ENCODE peak calls at places on chromosome 2, in five cellular contexts. H is HT1080, Q is fibroblast of mammary gland, R is A172, Z is ovary. K is an unnamed sample.

GRCh38 chr2:8257502-8257901 is 424.4 kb upstream of the ID2 start:
- DNase-seq in H (no peak), Q (no peak), R (no peak), Z (no peak), K (no peak)

GRCh38 chr2:102703748-102704147 is 58.1 kb upstream of the TMEM182 start:
- DNase-seq in H (peak), Q (peak), R (peak), Z (no peak), K (no peak)

GRCh38 chr2:8249191-8249590 is 432.7 kb upstream of the ID2 start:
- DNase-seq in H (no peak), Q (no peak), R (no peak), Z (no peak), K (no peak)

GRCh38 chr2:226581004-226581403 is 218.6 kb downstream of the IRS1 start:
- DNase-seq in H (no peak), Q (no peak), R (no peak), Z (no peak), K (no peak)

GRCh38 chr2:18598848-18599484 is 9.6 kb upstream of the NT5C1B start:
- DNase-seq in H (no peak), Q (no peak), R (no peak), Z (no peak), K (no peak)

GRCh38 chr2:233264667-233265066 is 13.2 kb downstream of the ATG16L1 start:
- DNase-seq in H (no peak), Q (no peak), R (no peak), Z (no peak), K (no peak)

GRCh38 chr2:172709566-172710291 is 25.9 kb upstream of the RAPGEF4 start:
- DNase-seq in H (no peak), Q (no peak), R (no peak), Z (no peak), K (no peak)

GRCh38 chr2:52594036-52594435 is 1173.6 kb upstream of the CHAC2 start:
- DNase-seq in H (no peak), Q (no peak), R (no peak), Z (no peak), K (no peak)

GRCh38 chr2:46827274-46827930 is 88.2 kb downstream of the MCFD2 start:
- DNase-seq in H (peak), Q (peak), R (peak), Z (no peak), K (no peak)

GRCh38 chr2:98634406-98635092 is 26.2 kb downstream of the UNC50 start:
- DNase-seq in H (peak), Q (peak), R (no peak), Z (no peak), K (no peak)

GRCh38 chr2:88198308-88198707 is 28.2 kb downstream of the THNSL2 start:
- DNase-seq in H (no peak), Q (no peak), R (no peak), Z (no peak), K (no peak)

GRCh38 chr2:120934891-120935338 is 199.2 kb downstream of the GLI2 start:
- DNase-seq in H (peak), Q (peak), R (peak), Z (no peak), K (no peak)

GRCh38 chr2:101406867-101407266 is 19.6 kb upstream of the CREG2 start:
- DNase-seq in H (peak), Q (peak), R (peak), Z (no peak), K (no peak)

GRCh38 chr2:85129861-85130260 is 3.3 kb upstream of the TCF7L1 start:
- DNase-seq in H (no peak), Q (no peak), R (no peak), Z (no peak), K (no peak)

GRCh38 chr2:28325173-28325566 is 67.5 kb upstream of the FOSL2 start:
- DNase-seq in H (no peak), Q (no peak), R (no peak), Z (no peak), K (no peak)

GRCh38 chr2:69464575-69464974 is 27.3 kb upstream of the NFU1 start:
- DNase-seq in H (no peak), Q (peak), R (no peak), Z (no peak), K (no peak)

GRCh38 chr2:36478332-36478738 is 119.6 kb downstream of the FEZ2 start:
- DNase-seq in H (peak), Q (peak), R (peak), Z (peak), K (no peak)

GRCh38 chr2:127083819-127084503 is 23.0 kb downstream of the BIN1 start:
- DNase-seq in H (peak), Q (peak), R (peak), Z (peak), K (peak)

GRCh38 chr2:31888550-31888949 is 122.3 kb downstream of the MEMO1 start:
- DNase-seq in H (no peak), Q (no peak), R (no peak), Z (no peak), K (no peak)

GRCh38 chr2:214816135-214816534 is 6.7 kb upstream of the BARD1 start:
- DNase-seq in H (no peak), Q (no peak), R (peak), Z (no peak), K (no peak)

GRCh38 chr2:240569998-240570530 is 1.8 kb downstream of the RNPEPL1 start:
- DNase-seq in H (no peak), Q (no peak), R (no peak), Z (peak), K (peak)

GRCh38 chr2:79721966-79722365 is 209.1 kb downstream of the CTNNA2 start:
- DNase-seq in H (no peak), Q (peak), R (no peak), Z (no peak), K (no peak)

K was measured in sciatic nerve.